ENCODE peak calls at places on chromosomes 4 and X, in ten cellular contexts. N, D, V, P, L, G, C, U, O and B are unnamed samples.

GRCh38 chr4:7947927-7948326 is 8.3 kb upstream of the AFAP1 start:
- ATAC-seq in N (no peak), C (no peak), O (peak; percentile 84), P (no peak), U (peak; percentile 90), G (no peak), D (no peak), V (peak; percentile 97), L (peak; percentile 75), B (no peak)

GRCh38 chr4:54281060-54281781 is 52.1 kb downstream of the PDGFRA start:
- ATAC-seq in V (no peak), U (no peak), O (no peak), L (no peak), D (peak; percentile 54), N (peak; percentile 96), P (no peak), C (peak; percentile 80), G (no peak), B (peak; percentile 92)

GRCh38 chrX:11600578-11600977 is 65.1 kb downstream of the ARHGAP6 start:
- ATAC-seq in D (no peak), P (no peak), N (no peak), V (no peak), C (no peak), U (no peak), L (no peak), O (no peak), G (no peak), B (no peak)

GRCh38 chrX:39311646-39312045 is 510.4 kb downstream of the MID1IP1 start:
- ATAC-seq in D (no peak), C (no peak), U (peak; percentile 46), V (no peak), G (no peak), O (no peak), N (no peak), P (no peak), L (no peak), B (no peak)

GRCh38 chr4:140743194-140743931 is 12.8 kb downstream of the TBC1D9 start:
- ATAC-seq in U (no peak), L (no peak), N (peak; percentile 52), G (peak; percentile 64), O (no peak), D (peak; percentile 28), V (no peak), C (peak; percentile 65), P (peak; percentile 90), B (peak; percentile 85)

GRCh38 chr4:27318740-27319139 is 458.1 kb downstream of the STIM2 start:
- ATAC-seq in L (no peak), U (no peak), N (no peak), D (no peak), O (no peak), G (peak; percentile 84), P (no peak), V (no peak), C (peak; percentile 58), B (peak; percentile 64)

GRCh38 chr4:55175779-55176231 is 50.4 kb upstream of the KDR start:
- ATAC-seq in V (no peak), N (no peak), G (peak; percentile 89), P (peak; percentile 53), C (no peak), L (no peak), D (no peak), U (no peak), O (no peak), B (peak; percentile 84)

GRCh38 chr4:183327827-183328226 is 5.6 kb upstream of the CLDN24 start:
- ATAC-seq in O (no peak), P (no peak), D (no peak), V (no peak), C (no peak), G (no peak), N (no peak), U (no peak), L (no peak), B (no peak)

GRCh38 chr4:156901871-156902270 is 69.7 kb downstream of the PDGFC start:
- ATAC-seq in D (no peak), N (no peak), L (no peak), V (no peak), U (no peak), P (no peak), C (no peak), O (no peak), G (no peak), B (peak; percentile 81)

GRCh38 chr4:15457401-15458201 is 12.1 kb upstream of the CC2D2A start:
- ATAC-seq in G (peak; percentile 88), U (peak; percentile 74), C (peak; percentile 88), L (peak; percentile 60), D (peak; percentile 83), N (peak; percentile 68), O (peak; percentile 54), P (peak; percentile 69), V (peak; percentile 65), B (peak; percentile 94)

GRCh38 chr4:8754634-8755589 is 116.7 kb downstream of the HMX1 start:
- ATAC-seq in L (no peak), V (no peak), N (no peak), P (no peak), D (no peak), U (no peak), C (no peak), G (peak; percentile 62), O (no peak), B (no peak)

GRCh38 chr4:152575533-152575932 is 39.6 kb upstream of the FBXW7 start:
- ATAC-seq in L (no peak), D (no peak), G (no peak), U (no peak), V (no peak), N (no peak), O (no peak), P (no peak), C (no peak), B (no peak)

GRCh38 chr4:7892212-7893019 is 47.2 kb downstream of the AFAP1 start:
- ATAC-seq in G (no peak), V (no peak), N (no peak), L (no peak), P (peak; percentile 48), C (no peak), D (no peak), O (no peak), U (no peak), B (peak; percentile 59)

GRCh38 chr4:157048248-157048647 is 27.7 kb upstream of the GLRB start:
- ATAC-seq in U (no peak), D (no peak), N (no peak), C (peak; percentile 51), O (no peak), P (no peak), G (no peak), L (no peak), V (no peak), B (no peak)

GRCh38 chrX:134520860-134521390 is 61.0 kb downstream of the HPRT1 start:
- ATAC-seq in N (peak; percentile 47), O (peak; percentile 26), U (no peak), D (peak; percentile 58), L (peak; percentile 39), G (peak; percentile 83), P (peak; percentile 96), V (peak; percentile 24), C (peak; percentile 76), B (peak; percentile 97)

GRCh38 chr4:133799916-133800315 is 401.7 kb downstream of the PABPC4L start:
- ATAC-seq in U (no peak), L (no peak), O (no peak), C (no peak), D (no peak), G (no peak), V (no peak), N (no peak), P (no peak), B (no peak)

GRCh38 chrX:133531012-133531411 is 115.7 kb upstream of the GPC4 start:
- ATAC-seq in D (no peak), V (no peak), C (no peak), O (no peak), L (no peak), U (no peak), G (no peak), P (no peak), N (no peak), B (no peak)

GRCh38 chr4:188289531-188289930 is 150.3 kb downstream of the TRIML1 start:
- ATAC-seq in L (no peak), C (no peak), G (no peak), V (no peak), P (no peak), D (no peak), N (no peak), U (no peak), O (no peak), B (no peak)